ENCODE peak calls at places on chromosomes 16 and 17, in six cellular contexts. Y is endodermal cell, U is AG04450, Q is B cell, P is astrocyte of the spinal cord, F is GM13976. V is an unnamed sample.
A peak's percentile ranks its signal among the peaks of the same experiment; 100 is the strongest.

GRCh38 chr16:81996664-81997529 is 14.4 kb downstream of the SDR42E1 start:
- DNase-seq in Y (peak; percentile 69), P (peak; percentile 56), Q (no peak), F (no peak), U (no peak), V (no peak)

GRCh38 chr17:61387511-61388305 is 11.9 kb upstream of the TBX2 start:
- DNase-seq in P (no peak), Q (no peak), Y (no peak), U (no peak), F (no peak), V (no peak)

GRCh38 chr16:71709231-71709781 is 15.2 kb downstream of the PHLPP2 start:
- DNase-seq in Y (no peak), Q (no peak), P (peak; percentile 15), F (no peak), U (no peak), V (no peak)

GRCh38 chr16:53098526-53099317 is 43.9 kb downstream of the CHD9 start:
- DNase-seq in F (peak; percentile 75), U (peak; percentile 84), Q (peak; percentile 74), Y (peak; percentile 81), P (peak; percentile 97), V (no peak)

GRCh38 chr16:2148714-2149629 is 547 bp downstream of the RAB26 start:
- DNase-seq in P (no peak), Y (peak; percentile 76), Q (peak; percentile 68), F (peak; percentile 64), U (no peak), V (no peak)

GRCh38 chr17:66707051-66707450 is 127.9 kb upstream of the CACNG5 start:
- DNase-seq in F (no peak), Q (no peak), Y (no peak), U (no peak), P (no peak), V (peak; percentile 30)

GRCh38 chr17:17403899-17404576 is 72.8 kb upstream of the MED9 start:
- DNase-seq in F (no peak), U (no peak), Y (no peak), Q (peak; percentile 87), P (no peak), V (no peak)

GRCh38 chr16:529012-529575 is 1.6 kb downstream of the CAPN15 start:
- DNase-seq in U (no peak), Y (no peak), F (no peak), Q (no peak), P (no peak), V (no peak)

GRCh38 chr16:15435216-15435864 is 952 bp downstream of the BMERB1 start:
- DNase-seq in P (no peak), Q (no peak), F (no peak), U (no peak), Y (peak; percentile 61), V (peak; percentile 2)

GRCh38 chr17:1829189-1829578 is 518 bp downstream of the SMYD4 start:
- DNase-seq in Q (no peak), F (no peak), P (peak; percentile 1), Y (no peak), U (no peak), V (no peak)

GRCh38 chr17:19242926-19243325 is 5.8 kb downstream of the EPN2 start:
- DNase-seq in U (no peak), Q (no peak), P (no peak), Y (no peak), F (no peak), V (no peak)

GRCh38 chr17:16443390-16444257 is 28.3 kb downstream of the TRPV2 start:
- DNase-seq in Y (peak; percentile 85), Q (no peak), U (no peak), P (no peak), F (no peak), V (no peak)

GRCh38 chr16:21339927-21340326 is 61.8 kb upstream of the CRYM start:
- DNase-seq in Y (no peak), P (no peak), U (no peak), Q (no peak), F (no peak), V (no peak)

GRCh38 chr16:4500283-4500682 is 24.1 kb downstream of the HMOX2 start:
- DNase-seq in F (no peak), U (peak; percentile 60), Y (no peak), Q (no peak), P (peak; percentile 79), V (no peak)

GRCh38 chr17:46979023-46979870 is at the start of gene RPRML:
- DNase-seq in Y (peak; percentile 88), F (peak; percentile 67), U (no peak), Q (peak; percentile 65), P (no peak), V (peak; percentile 60)

GRCh38 chr17:21674242-21674731 is 18.0 kb upstream of the KCNJ18 start:
- DNase-seq in U (no peak), P (no peak), F (no peak), Y (peak; percentile 39), Q (no peak), V (no peak)

GRCh38 chr16:30491744-30492308 is 19.3 kb downstream of the ITGAL start:
- DNase-seq in Y (no peak), F (no peak), U (peak; percentile 23), P (peak; percentile 81), Q (no peak), V (no peak)

GRCh38 chr16:1082266-1082951 is 9.9 kb downstream of the SSTR5 start:
- DNase-seq in P (peak; percentile 3), Y (no peak), U (no peak), Q (no peak), F (no peak), V (no peak)

GRCh38 chr17:66661411-66661843 is 173.5 kb upstream of the CACNG5 start:
- DNase-seq in F (peak; percentile 38), P (peak; percentile 52), Y (no peak), Q (no peak), U (no peak), V (no peak)

GRCh38 chr17:62720126-62720850 is 87.8 kb downstream of the MARCHF10 start:
- DNase-seq in P (no peak), F (no peak), U (no peak), Q (no peak), Y (peak; percentile 67), V (no peak)

GRCh38 chr16:14015017-14015416 is 56.1 kb upstream of the MRTFB start:
- DNase-seq in Y (peak; percentile 2), P (no peak), Q (no peak), F (no peak), U (no peak), V (no peak)

GRCh38 chr16:2687531-2688308 is 5.4 kb downstream of the KCTD5 start:
- DNase-seq in Q (no peak), P (no peak), Y (no peak), U (no peak), F (no peak), V (no peak)

GRCh38 chr17:70848785-70849184 is 679.5 kb downstream of the KCNJ2 start:
- DNase-seq in F (no peak), Q (no peak), U (peak; percentile 13), P (peak; percentile 82), Y (no peak), V (no peak)

GRCh38 chr17:36524428-36524876 is 10.2 kb downstream of the MYO19 start:
- DNase-seq in U (no peak), Y (no peak), F (no peak), Q (no peak), P (no peak), V (no peak)

GRCh38 chr17:53278466-53278865 is 544.3 kb upstream of the KIF2B start:
- DNase-seq in Y (no peak), P (no peak), Q (no peak), U (no peak), F (no peak), V (no peak)

GRCh38 chr16:51839697-51840462 is 688.8 kb upstream of the SALL1 start:
- DNase-seq in F (no peak), Q (no peak), Y (no peak), U (no peak), P (no peak), V (no peak)

GRCh38 chr17:40098846-40099626 is 1.4 kb downstream of the NR1D1 start:
- DNase-seq in F (peak; percentile 96), Q (peak; percentile 89), U (peak; percentile 98), Y (peak; percentile 99), P (peak; percentile 98), V (peak; percentile 84)

GRCh38 chr16:56848056-56848936 is 16.7 kb upstream of the SLC12A3 start:
- DNase-seq in Q (no peak), U (no peak), Y (no peak), P (peak; percentile 76), F (no peak), V (no peak)

GRCh38 chr17:38528101-38528500 is 77.7 kb downstream of the SRCIN1 start:
- DNase-seq in P (no peak), Q (no peak), F (no peak), U (no peak), Y (peak; percentile 52), V (no peak)

GRCh38 chr17:7336240-7337175 is at the start of gene ACAP1:
- DNase-seq in Y (peak; percentile 94), Q (peak; percentile 82), F (peak; percentile 87), P (no peak), U (no peak), V (no peak)

GRCh38 chr16:69405757-69406156 is 18.7 kb upstream of the CYB5B start:
- DNase-seq in U (no peak), Q (no peak), F (no peak), Y (no peak), P (no peak), V (no peak)

GRCh38 chr17:68497885-68498319 is 14.3 kb upstream of the PRKAR1A start:
- DNase-seq in Q (peak; percentile 74), Y (no peak), P (no peak), F (peak; percentile 80), U (no peak), V (no peak)

GRCh38 chr16:87471278-87472141 is 21.3 kb downstream of the ZCCHC14 start:
- DNase-seq in U (no peak), P (no peak), Q (no peak), Y (no peak), F (no peak), V (no peak)
- TF ChIP-seq CTCF in U (no peak), P (no peak), Q (no peak), Y (peak; percentile 26), F (no peak), V (no peak)

GRCh38 chr17:29389994-29390855 is at the start of gene TAOK1:
- DNase-seq in Y (peak; percentile 100), F (peak; percentile 98), P (peak; percentile 98), U (peak; percentile 96), Q (peak; percentile 92), V (peak; percentile 100)
- TF ChIP-seq CTCF in Y (no peak), F (no peak), P (no peak), U (no peak), Q (no peak), V (no peak)

GRCh38 chr17:44921122-44921882 is 6.0 kb upstream of the GFAP start:
- DNase-seq in P (no peak), Q (no peak), F (no peak), Y (peak; percentile 86), U (no peak), V (no peak)
- TF ChIP-seq CTCF in P (no peak), Q (no peak), F (no peak), Y (no peak), U (no peak), V (no peak)

GRCh38 chr16:67278773-67279295 is 498 bp upstream of the PLEKHG4 start:
- DNase-seq in P (no peak), Q (peak; percentile 83), Y (peak; percentile 73), F (peak; percentile 80), U (no peak), V (no peak)
- TF ChIP-seq CTCF in P (peak; percentile 43), Q (no peak), Y (peak; percentile 59), F (peak; percentile 31), U (peak; percentile 35), V (no peak)